ENCODE peak calls at places on chromosomes 7 and 10, in eight cellular contexts. L, D, V, Y, R, K, I and W are unnamed samples.

GRCh38 chr7:23925088-23925487 is 215.1 kb downstream of the STK31 start:
- DNase-seq in V (no peak), L (no peak), I (no peak), D (no peak), R (no peak), K (no peak), Y (no peak), W (no peak)

GRCh38 chr7:26993816-26994810 is 101.7 kb downstream of the HOXA1 start:
- DNase-seq in Y (no peak), D (no peak), K (no peak), R (peak), I (peak), L (no peak), V (no peak), W (peak)

GRCh38 chr7:36280840-36281812 is 108.5 kb upstream of the ANLN start:
- DNase-seq in Y (no peak), K (peak), I (peak), L (no peak), V (no peak), D (no peak), R (peak), W (peak)

GRCh38 chr10:133467286-133467911 is 13.7 kb downstream of the SCART1 start:
- DNase-seq in D (no peak), I (no peak), R (no peak), L (peak), Y (peak), K (no peak), V (no peak), W (no peak)

GRCh38 chr7:134532155-134533089 is 5.1 kb downstream of the AKR1B10 start:
- DNase-seq in K (no peak), Y (no peak), L (no peak), D (no peak), R (no peak), V (no peak), I (no peak), W (peak)

GRCh38 chr7:4606776-4607175 is 75.3 kb upstream of the FOXK1 start:
- DNase-seq in D (no peak), Y (no peak), K (no peak), R (no peak), L (no peak), I (no peak), V (no peak), W (no peak)

GRCh38 chr10:132102717-132103110 is 37.0 kb downstream of the JAKMIP3 start:
- DNase-seq in Y (no peak), R (no peak), D (no peak), K (no peak), V (no peak), L (no peak), I (no peak), W (no peak)

GRCh38 chr7:103549786-103550185 is 103.8 kb upstream of the SLC26A5 start:
- DNase-seq in I (no peak), Y (no peak), R (no peak), K (no peak), L (no peak), V (no peak), D (no peak), W (no peak)

GRCh38 chr7:3043544-3044395 is at the start of gene CARD11:
- DNase-seq in V (peak), L (peak), I (no peak), D (peak), R (no peak), Y (no peak), K (no peak), W (no peak)